ENCODE peak calls at places on chromosomes 16 and 17, in seven cellular contexts. D is NCI-H82; X is A172; T is activated T-cell treated with anti-CD3 and anti-CD28 coated beads, Interleukin-2, amount 50 U/mL, for 48 hours; C is mesenchymal stem cell; L is stimulated activated CD4-positive, alpha-beta T cell treated with anti-CD3 and anti-CD28 coated beads, Interleukin-15, amount 100 ng/mL, for 1 hour; S is left lung. A is an unnamed sample.

GRCh38 chr16:84740596-84741071 is 40.8 kb downstream of the USP10 start:
- DNase-seq in T (no peak), S (no peak), C (no peak), D (no peak), L (no peak), X (no peak), A (no peak)

GRCh38 chr16:57592591-57593003 is 35.8 kb upstream of the ADGRG1 start:
- DNase-seq in S (peak), L (peak), T (peak), X (no peak), D (no peak), C (no peak), A (no peak)

GRCh38 chr17:74271902-74272563 is 2.0 kb upstream of the DNAI2 start:
- DNase-seq in C (no peak), S (peak), L (no peak), X (peak), T (no peak), D (no peak), A (no peak)

GRCh38 chr17:67531291-67531690 is 154.2 kb downstream of the PITPNC1 start:
- DNase-seq in S (no peak), X (no peak), D (no peak), L (no peak), T (no peak), C (no peak), A (no peak)

GRCh38 chr16:11051430-11052079 is 107.2 kb downstream of the CLEC16A start:
- DNase-seq in T (peak), C (no peak), D (no peak), S (no peak), X (no peak), L (no peak), A (no peak)

GRCh38 chr17:81631482-81631881 is 5.4 kb downstream of the NPLOC4 start:
- DNase-seq in L (no peak), T (no peak), X (no peak), C (no peak), D (no peak), S (no peak), A (no peak)

GRCh38 chr17:32485261-32485955 is 1.4 kb upstream of the CDK5R1 start:
- DNase-seq in S (no peak), L (no peak), T (no peak), X (no peak), C (no peak), D (peak), A (no peak)

GRCh38 chr17:78624461-78625216 is 47.4 kb upstream of the DNAH17 start:
- DNase-seq in D (peak), L (no peak), X (no peak), T (no peak), S (no peak), C (no peak), A (no peak)

GRCh38 chr16:85126731-85127662 is 14.7 kb upstream of the CIBAR2 start:
- DNase-seq in L (peak), T (no peak), S (no peak), C (peak), D (peak), X (peak), A (peak)

GRCh38 chr17:17681744-17682292 is 560 bp downstream of the RAI1 start:
- DNase-seq in L (peak), S (peak), X (no peak), T (peak), D (peak), C (no peak), A (no peak)

GRCh38 chr16:85898521-85899442 is at the start of gene IRF8:
- DNase-seq in L (peak), C (peak), D (peak), S (peak), X (no peak), T (peak), A (no peak)

GRCh38 chr17:77435272-77436057 is 294.7 kb downstream of the SEC14L1 start:
- DNase-seq in L (no peak), X (no peak), D (peak), T (peak), S (no peak), C (no peak), A (no peak)

GRCh38 chr16:11788914-11789313 is 8.1 kb downstream of the ZC3H7A start:
- DNase-seq in C (no peak), S (no peak), T (no peak), L (no peak), D (no peak), X (no peak), A (no peak)

GRCh38 chr17:17830740-17831207 is 6.0 kb downstream of the SREBF1 start:
- DNase-seq in L (no peak), S (no peak), D (no peak), T (no peak), C (no peak), X (no peak), A (no peak)

GRCh38 chr17:68576811-68577551 is 24.2 kb downstream of the FAM20A start:
- DNase-seq in D (no peak), L (no peak), S (no peak), C (peak), T (no peak), X (no peak), A (no peak)

GRCh38 chr16:86072328-86073102 is 173.6 kb downstream of the IRF8 start:
- DNase-seq in S (peak), L (peak), D (peak), C (peak), T (peak), X (peak), A (peak)

GRCh38 chr17:20916383-20916782 is 126.4 kb downstream of the USP22 start:
- DNase-seq in T (no peak), X (no peak), S (no peak), D (no peak), C (no peak), L (no peak), A (no peak)

GRCh38 chr17:67116045-67116575 is 71.8 kb downstream of the CACNG1 start:
- DNase-seq in T (no peak), C (no peak), S (no peak), X (no peak), L (no peak), D (no peak), A (no peak)

GRCh38 chr17:83142619-83143018 is 63.2 kb downstream of the METRNL start:
- DNase-seq in X (no peak), T (no peak), S (no peak), D (no peak), C (no peak), L (no peak), A (no peak)

GRCh38 chr17:8585911-8586310 is 44.6 kb downstream of the MYH10 start:
- DNase-seq in X (no peak), C (no peak), T (no peak), D (no peak), S (no peak), L (no peak), A (no peak)

GRCh38 chr17:39996162-39996561 is 15.6 kb downstream of the PSMD3 start:
- DNase-seq in S (no peak), C (no peak), X (no peak), T (no peak), D (no peak), L (no peak), A (no peak)

GRCh38 chr16:85395207-85395912 is 217.8 kb upstream of the GSE1 start:
- DNase-seq in S (peak), T (no peak), D (peak), C (peak), X (peak), L (no peak), A (peak)

GRCh38 chr17:77344038-77344437 is 203.3 kb downstream of the SEC14L1 start:
- DNase-seq in S (no peak), D (no peak), L (no peak), X (no peak), C (no peak), T (no peak), A (no peak)

GRCh38 chr16:14365200-14365851 is 264.7 kb downstream of the PARN start:
- DNase-seq in D (no peak), T (no peak), L (no peak), C (no peak), X (no peak), S (no peak), A (no peak)

GRCh38 chr17:17032131-17032692 is 10.0 kb upstream of the MPRIP start:
- DNase-seq in S (no peak), L (no peak), X (peak), D (peak), C (peak), T (no peak), A (peak)

GRCh38 chr17:8542599-8542998 is 87.9 kb downstream of the MYH10 start:
- DNase-seq in S (no peak), X (no peak), D (no peak), C (no peak), L (no peak), T (no peak), A (no peak)

GRCh38 chr16:23408242-23409201 is 44.5 kb downstream of the COG7 start:
- DNase-seq in L (no peak), D (peak), S (no peak), X (peak), T (no peak), C (peak), A (no peak)

A was measured in NCI-H226.